ENCODE peak calls at places on chromosomes 11 and 22, in five cellular contexts. R is erythroblast; Z is activated T-helper 9 cell treated with anti-CD3 and anti-CD28 coated beads, Interleukin-2, amount 50 U/mL, for 16 hours; A is RCC 7860; J is germinal center. O is an unnamed sample.

GRCh38 chr11:45048870-45049825 is 97.3 kb upstream of the PRDM11 start:
- DNase-seq in R (peak; percentile 21), Z (no peak), A (no peak), J (no peak), O (no peak)

GRCh38 chr22:29886601-29887000 is 3.6 kb downstream of the MTMR3 start:
- DNase-seq in R (no peak), Z (no peak), A (no peak), J (no peak), O (no peak)

GRCh38 chr11:6474806-6475500 is 1.2 kb upstream of the TRIM3 start:
- DNase-seq in R (no peak), Z (no peak), A (no peak), J (no peak), O (no peak)

GRCh38 chr11:65870706-65871681 is 1.6 kb downstream of the EFEMP2 start:
- DNase-seq in R (no peak), Z (no peak), A (no peak), J (no peak), O (no peak)

GRCh38 chr22:17785185-17786184 is 11.2 kb upstream of the BID start:
- DNase-seq in R (peak; percentile 69), Z (peak; percentile 52), A (no peak), J (peak; percentile 62), O (no peak)

GRCh38 chr11:27291302-27291889 is 71.6 kb downstream of the CCDC34 start:
- DNase-seq in R (peak; percentile 64), Z (no peak), A (no peak), J (no peak), O (no peak)

GRCh38 chr11:47950396-47950795 is 30.0 kb upstream of the PTPRJ start:
- DNase-seq in R (no peak), Z (peak; percentile 33), A (no peak), J (peak; percentile 75), O (no peak)

GRCh38 chr11:36195496-36196346 is 93.5 kb downstream of the COMMD9 start:
- DNase-seq in R (no peak), Z (no peak), A (no peak), J (no peak), O (no peak)

GRCh38 chr11:73330569-73331093 is 22.6 kb downstream of the ARHGEF17 start:
- DNase-seq in R (peak; percentile 14), Z (no peak), A (no peak), J (no peak), O (peak; percentile 43)

GRCh38 chr11:61691378-61692156 is 11.4 kb downstream of the DAGLA start:
- DNase-seq in R (no peak), Z (no peak), A (no peak), J (no peak), O (no peak)

GRCh38 chr11:108734956-108735559 is 70.2 kb downstream of the DDX10 start:
- DNase-seq in R (peak; percentile 28), Z (no peak), A (no peak), J (peak; percentile 12), O (no peak)

GRCh38 chr11:115201121-115201792 is 303.0 kb downstream of the CADM1 start:
- DNase-seq in R (no peak), Z (no peak), A (peak; percentile 80), J (no peak), O (peak; percentile 92)

GRCh38 chr11:128095459-128096096 is 491.8 kb downstream of the ETS1 start:
- DNase-seq in R (no peak), Z (no peak), A (peak; percentile 53), J (no peak), O (peak; percentile 81)

GRCh38 chr11:491358-491757 is 15.7 kb downstream of the RNH1 start:
- DNase-seq in R (no peak), Z (no peak), A (no peak), J (no peak), O (no peak)

GRCh38 chr11:16013649-16014275 is 342.6 kb downstream of the SOX6 start:
- DNase-seq in R (no peak), Z (no peak), A (no peak), J (no peak), O (no peak)

GRCh38 chr11:69718147-69718546 is 14.3 kb upstream of the FGF19 start:
- DNase-seq in R (peak; percentile 37), Z (no peak), A (peak; percentile 16), J (peak; percentile 88), O (no peak)

GRCh38 chr11:124194696-124195418 is 11.7 kb downstream of the OR10D3 start:
- DNase-seq in R (peak; percentile 89), Z (no peak), A (peak; percentile 18), J (peak; percentile 22), O (peak; percentile 66)

GRCh38 chr11:117668291-117668690 is 128.7 kb downstream of the DSCAML1 start:
- DNase-seq in R (no peak), Z (no peak), A (no peak), J (no peak), O (no peak)

GRCh38 chr11:44007746-44008501 is 39.9 kb upstream of the ACCSL start:
- DNase-seq in R (no peak), Z (no peak), A (no peak), J (no peak), O (no peak)

GRCh38 chr11:128496684-128497056 is 90.7 kb downstream of the ETS1 start:
- DNase-seq in R (no peak), Z (no peak), A (no peak), J (no peak), O (no peak)

GRCh38 chr22:23066200-23067022 is 3.9 kb upstream of the GNAZ start:
- DNase-seq in R (no peak), Z (no peak), A (no peak), J (no peak), O (no peak)

GRCh38 chr11:7654094-7654742 is 19.1 kb downstream of the CYB5R2 start:
- DNase-seq in R (no peak), Z (no peak), A (no peak), J (no peak), O (no peak)

GRCh38 chr11:47552086-47552580 is 799 bp downstream of the CELF1 start:
- DNase-seq in R (peak; percentile 50), Z (no peak), A (peak; percentile 13), J (peak; percentile 6), O (peak; percentile 49)

GRCh38 chr22:29726512-29727247 is 6.9 kb downstream of the CABP7 start:
- DNase-seq in R (no peak), Z (no peak), A (no peak), J (no peak), O (no peak)

GRCh38 chr11:108551653-108552462 is 41.7 kb downstream of the EXPH5 start:
- DNase-seq in R (peak; percentile 72), Z (no peak), A (no peak), J (no peak), O (no peak)

GRCh38 chr11:108961095-108961494 is 296.2 kb downstream of the DDX10 start:
- DNase-seq in R (no peak), Z (no peak), A (no peak), J (no peak), O (no peak)

GRCh38 chr22:35275580-35275979 is 18.3 kb downstream of the HMGXB4 start:
- DNase-seq in R (no peak), Z (no peak), A (no peak), J (no peak), O (no peak)

GRCh38 chr11:122663764-122664163 is 8.2 kb downstream of the UBASH3B start:
- DNase-seq in R (no peak), Z (no peak), A (no peak), J (no peak), O (no peak)

GRCh38 chr11:124177344-124177743 is 5.8 kb upstream of the OR10D3 start:
- DNase-seq in R (no peak), Z (no peak), A (no peak), J (no peak), O (no peak)

GRCh38 chr11:45163956-45164575 is 17.6 kb downstream of the PRDM11 start:
- DNase-seq in R (no peak), Z (no peak), A (no peak), J (peak; percentile 30), O (no peak)

GRCh38 chr22:19375435-19375834 is 56.1 kb downstream of the HIRA start:
- DNase-seq in R (no peak), Z (no peak), A (no peak), J (no peak), O (no peak)

GRCh38 chr11:124380585-124380984 is 3.7 kb downstream of the OR8B2 start:
- DNase-seq in R (peak; percentile 63), Z (no peak), A (no peak), J (no peak), O (no peak)

GRCh38 chr11:111539426-111540113 is 950 bp upstream of the LAYN start:
- DNase-seq in R (no peak), Z (no peak), A (no peak), J (no peak), O (no peak)

GRCh38 chr11:12372111-12372510 is 5.3 kb upstream of the PARVA start:
- DNase-seq in R (no peak), Z (no peak), A (no peak), J (no peak), O (no peak)

GRCh38 chr11:44690651-44691050 is 36.1 kb upstream of the TSPAN18 start:
- DNase-seq in R (no peak), Z (no peak), A (no peak), J (no peak), O (no peak)

GRCh38 chr22:28711820-28712777 is 29.5 kb downstream of the CHEK2 start:
- DNase-seq in R (no peak), Z (no peak), A (peak; percentile 66), J (no peak), O (peak; percentile 92)